ENCODE peak calls at places on chromosomes 2 and 18, in six cellular contexts. Q, B, F, L, E and O are unnamed samples.

GRCh38 chr2:215590353-215590752 is 154.5 kb upstream of the FN1 start:
- DNase-seq in L (no peak), B (no peak), Q (no peak), E (peak; percentile 55), F (no peak), O (no peak)

GRCh38 chr2:227153307-227153706 is 10.7 kb downstream of the COL4A4 start:
- DNase-seq in L (no peak), E (no peak), Q (no peak), B (no peak), F (no peak), O (no peak)

GRCh38 chr2:113858764-113859163 is 31.1 kb upstream of the ACTR3 start:
- DNase-seq in F (no peak), E (peak; percentile 95), B (peak; percentile 20), L (no peak), Q (no peak), O (no peak)

GRCh38 chr18:11089931-11090715 is 59.2 kb downstream of the PIEZO2 start:
- DNase-seq in Q (no peak), B (no peak), E (no peak), L (no peak), F (no peak), O (no peak)

GRCh38 chr2:37459095-37459981 is 114.9 kb downstream of the QPCT start:
- DNase-seq in B (no peak), F (no peak), Q (no peak), E (peak; percentile 89), L (no peak), O (no peak)

GRCh38 chr2:46780411-46780800 is 135.2 kb downstream of the MCFD2 start:
- DNase-seq in F (no peak), B (no peak), E (no peak), L (peak; percentile 44), Q (no peak), O (no peak)

GRCh38 chr2:132733119-132733518 is 63.1 kb upstream of the LYPD1 start:
- DNase-seq in Q (no peak), B (no peak), E (peak; percentile 21), F (no peak), L (no peak), O (no peak)

GRCh38 chr2:231935815-231936214 is 9.6 kb upstream of the NPPC start:
- DNase-seq in F (no peak), Q (no peak), B (no peak), E (no peak), L (no peak), O (no peak)

GRCh38 chr2:237492137-237492890 is 5.3 kb downstream of the MLPH start:
- DNase-seq in L (no peak), B (no peak), E (no peak), F (no peak), Q (no peak), O (no peak)

GRCh38 chr2:86274918-86275275 is 62.5 kb downstream of the REEP1 start:
- DNase-seq in B (no peak), L (peak; percentile 63), Q (no peak), E (peak; percentile 15), F (no peak), O (no peak)

GRCh38 chr2:175476950-175477349 is 295.4 kb upstream of the ATP5MC3 start:
- DNase-seq in L (peak; percentile 43), E (no peak), F (no peak), Q (no peak), B (no peak), O (no peak)

GRCh38 chr2:23939054-23939436 is 1.2 kb upstream of the UBXN2A start:
- DNase-seq in B (no peak), F (no peak), E (peak; percentile 41), L (no peak), Q (no peak), O (no peak)

GRCh38 chr2:112031916-112032582 is 23.0 kb upstream of the TMEM87B start:
- DNase-seq in B (no peak), E (no peak), F (no peak), L (no peak), Q (no peak), O (no peak)

GRCh38 chr18:40878371-40878770 is 1076.7 kb upstream of the PIK3C3 start:
- DNase-seq in L (no peak), Q (no peak), E (no peak), F (no peak), B (no peak), O (no peak)

GRCh38 chr18:3671181-3671580 is 221.2 kb downstream of the TGIF1 start:
- DNase-seq in L (no peak), E (peak; percentile 50), Q (no peak), B (no peak), F (no peak), O (no peak)

GRCh38 chr2:13597176-13597575 is 880.4 kb downstream of the TRIB2 start:
- DNase-seq in Q (no peak), B (no peak), F (no peak), L (no peak), E (no peak), O (no peak)

GRCh38 chr2:231393149-231394131 is 2.1 kb upstream of the B3GNT7 start:
- DNase-seq in F (no peak), Q (no peak), B (no peak), E (no peak), L (no peak), O (no peak)

GRCh38 chr2:168686485-168687191 is 115.8 kb upstream of the NOSTRIN start:
- DNase-seq in Q (no peak), E (peak; percentile 37), B (no peak), F (no peak), L (no peak), O (no peak)

GRCh38 chr2:127586136-127586535 is 50.7 kb downstream of the MYO7B start:
- DNase-seq in E (no peak), Q (no peak), B (no peak), F (no peak), L (no peak), O (no peak)

GRCh38 chr2:172223601-172224054 is 120.9 kb upstream of the DLX2 start:
- DNase-seq in Q (peak; percentile 18), F (no peak), E (no peak), B (no peak), L (no peak), O (no peak)

GRCh38 chr2:178114462-178114861 is 2.2 kb downstream of the RBM45 start:
- DNase-seq in B (no peak), L (no peak), F (no peak), Q (no peak), E (no peak), O (no peak)

GRCh38 chr2:160355080-160355479 is 138.5 kb downstream of the RBMS1 start:
- DNase-seq in L (no peak), B (no peak), F (no peak), Q (no peak), E (no peak), O (no peak)
- H3K27ac ChIP-seq in L (peak overlapping the region; percentile 14), B (peak overlapping the region; percentile 85), F (no peak overlapping the region), Q (no peak overlapping the region), E (no peak overlapping the region), O (no peak overlapping the region)

GRCh38 chr2:141522048-141522447 is 608.8 kb downstream of the LRP1B start:
- DNase-seq in Q (no peak), L (no peak), F (no peak), E (no peak), B (no peak), O (no peak)

GRCh38 chr2:141522702-141523101 is 608.1 kb downstream of the LRP1B start:
- DNase-seq in B (no peak), L (no peak), Q (no peak), E (no peak), F (no peak), O (no peak)

GRCh38 chr2:141526760-141527159 is 604.1 kb downstream of the LRP1B start:
- DNase-seq in L (no peak), F (no peak), E (no peak), Q (no peak), B (no peak), O (no peak)

GRCh38 chr2:141523199-141523598 is 607.6 kb downstream of the LRP1B start:
- DNase-seq in L (no peak), F (no peak), E (no peak), B (no peak), Q (no peak), O (no peak)

DNA sequence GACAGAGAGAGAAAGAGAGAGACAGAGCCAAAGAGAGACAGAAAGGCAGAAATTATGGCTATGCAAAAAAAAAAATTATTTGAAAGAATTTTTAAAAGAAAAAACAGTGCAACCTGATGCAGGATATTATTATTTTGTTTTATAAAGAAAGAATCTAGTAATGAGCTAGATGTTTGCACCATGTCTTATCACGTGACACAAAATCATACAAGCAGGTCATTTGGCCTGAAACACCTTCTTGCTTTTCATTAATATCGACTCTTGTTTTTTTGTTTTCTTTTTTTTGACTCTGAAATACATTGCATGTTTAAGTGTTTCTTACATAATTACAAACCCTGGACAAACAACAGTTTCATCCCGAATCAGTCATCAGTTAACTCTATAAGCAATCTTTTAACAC is 606.0 kb downstream of the LRP1B start:
- DNase-seq in B (no peak), F (no peak), L (no peak), E (no peak), Q (no peak), O (no peak)
- H3K9me3 ChIP-seq in B (no peaks in the 10 kb centered on the region), F (no peaks in the 10 kb centered on the region), L (no peaks in the 10 kb centered on the region), E (no peaks in the 10 kb centered on the region), Q (peaks cover 2% of the 10 kb centered on the region), O (no peaks in the 10 kb centered on the region)

GRCh38 chr2:204339212-204339715 is 206.0 kb upstream of the PARD3B start:
- DNase-seq in B (no peak), L (no peak), F (no peak), Q (no peak), E (no peak), O (no peak)
- H3K27ac ChIP-seq in B (peak overlapping the region; percentile 67), L (no peak overlapping the region), F (no peak overlapping the region), Q (no peak overlapping the region), E (peak overlapping the region; percentile 53), O (no peak overlapping the region)

GRCh38 chr2:148259674-148260073 is 238.8 kb downstream of the MBD5 start:
- DNase-seq in Q (peak; percentile 3), E (peak; percentile 40), B (no peak), F (no peak), L (no peak), O (no peak)

GRCh38 chr2:148253716-148254115 is 232.8 kb downstream of the MBD5 start:
- DNase-seq in Q (peak; percentile 4), E (peak; percentile 48), L (no peak), F (no peak), B (no peak), O (no peak)

GRCh38 chr2:148258124-148258523 is 237.2 kb downstream of the MBD5 start:
- DNase-seq in L (no peak), E (no peak), F (no peak), B (no peak), Q (no peak), O (no peak)

GRCh38 chr2:148255929-148256328 is 235.0 kb downstream of the MBD5 start:
- DNase-seq in E (no peak), F (no peak), B (no peak), Q (no peak), L (no peak), O (no peak)

GRCh38 chr2:148257276-148257675 is 236.4 kb downstream of the MBD5 start:
- DNase-seq in B (no peak), Q (no peak), E (no peak), F (no peak), L (no peak), O (no peak)
- H3K9me3 ChIP-seq in B (peaks cover 24% of the 10 kb centered on the region), Q (peaks cover 18% of the 10 kb centered on the region), E (no peaks in the 10 kb centered on the region), F (peaks cover 11% of the 10 kb centered on the region), L (peaks cover 10% of the 10 kb centered on the region), O (peaks cover 23% of the 10 kb centered on the region)